ENCODE peak calls at places on chromosome 20, in ten cellular contexts. W is GM23248; B is right cardiac atrium; U is cardiac muscle cell; S is heart left ventricle; T is tibial nerve; X is mesendoderm; L is prostate gland; C is left lung; K is naive thymus-derived CD4-positive, alpha-beta T cell. H is an unnamed sample.

GRCh38 chr20:40205971-40206370 is 483.1 kb downstream of the MAFB start:
- DNase-seq in K (no peak), C (no peak), T (no peak), U (no peak), L (no peak), W (no peak), B (no peak), X (no peak), S (no peak), H (no peak)

GRCh38 chr20:24868396-24868927 is 80.6 kb upstream of the CST7 start:
- DNase-seq in S (no peak), L (no peak), U (no peak), K (no peak), X (no peak), B (no peak), T (no peak), C (no peak), W (no peak), H (no peak)

GRCh38 chr20:34042286-34042685 is 48.6 kb downstream of the RALY start:
- DNase-seq in T (no peak), X (no peak), U (peak), B (no peak), C (no peak), W (no peak), S (peak), L (no peak), K (peak), H (no peak)

GRCh38 chr20:40493071-40493470 is 196.0 kb downstream of the MAFB start:
- DNase-seq in C (peak), W (peak), S (peak), B (peak), X (no peak), K (no peak), T (peak), L (no peak), U (no peak), H (no peak)

GRCh38 chr20:56924976-56925695 is 296.0 kb downstream of the TFAP2C start:
- DNase-seq in K (no peak), U (peak), C (no peak), B (no peak), S (peak), T (no peak), L (no peak), W (peak), X (peak), H (no peak)

GRCh38 chr20:47546184-47547033 is 44.7 kb downstream of the NCOA3 start:
- DNase-seq in T (no peak), X (no peak), S (peak), B (no peak), U (no peak), W (peak), L (no peak), K (no peak), C (no peak), H (no peak)

GRCh38 chr20:51876511-51876910 is 74.2 kb upstream of the SALL4 start:
- DNase-seq in T (no peak), U (no peak), L (no peak), B (no peak), C (no peak), X (no peak), W (peak), S (no peak), K (no peak), H (no peak)

GRCh38 chr20:5718896-5719595 is 31.2 kb upstream of the SHLD1 start:
- DNase-seq in C (no peak), T (no peak), X (peak), W (no peak), S (peak), K (no peak), L (peak), B (no peak), U (no peak), H (no peak)

GRCh38 chr20:41058007-41058673 is 29.5 kb downstream of the TOP1 start:
- DNase-seq in U (no peak), X (peak), T (no peak), K (no peak), W (peak), S (no peak), B (no peak), L (no peak), C (no peak), H (no peak)

GRCh38 chr20:47708140-47708807 is 77.0 kb downstream of the SULF2 start:
- DNase-seq in W (no peak), K (no peak), T (no peak), U (no peak), S (no peak), C (no peak), B (no peak), X (no peak), L (no peak), H (no peak)

GRCh38 chr20:36547186-36548005 is 6.1 kb downstream of the MYL9 start:
- DNase-seq in L (no peak), C (no peak), S (no peak), T (no peak), K (no peak), W (no peak), B (no peak), U (no peak), X (no peak), H (no peak)

GRCh38 chr20:36549628-36549941 is 8.3 kb downstream of the MYL9 start:
- DNase-seq in X (no peak), S (no peak), C (no peak), L (no peak), K (no peak), U (no peak), W (no peak), T (no peak), B (no peak), H (no peak)

GRCh38 chr20:36548006-36548315 is 6.6 kb downstream of the MYL9 start:
- DNase-seq in W (no peak), B (no peak), C (no peak), K (no peak), L (no peak), T (no peak), X (peak), U (peak), S (no peak), H (no peak)

GRCh38 chr20:36549942-36550796 is 8.8 kb downstream of the MYL9 start:
- DNase-seq in B (no peak), X (peak), T (no peak), U (no peak), W (no peak), S (peak), C (no peak), L (no peak), K (no peak), H (no peak)

GRCh38 chr20:36548704-36549627 is 7.6 kb downstream of the MYL9 start:
- DNase-seq in L (no peak), S (no peak), W (no peak), U (no peak), C (no peak), B (no peak), K (no peak), X (no peak), T (no peak), H (no peak)
- H3K27ac ChIP-seq in L (no peak), S (peak), W (no peak), U (peak), C (no peak), B (no peak), K (no peak), X (no peak), T (peak), H (no peak)

DNA sequence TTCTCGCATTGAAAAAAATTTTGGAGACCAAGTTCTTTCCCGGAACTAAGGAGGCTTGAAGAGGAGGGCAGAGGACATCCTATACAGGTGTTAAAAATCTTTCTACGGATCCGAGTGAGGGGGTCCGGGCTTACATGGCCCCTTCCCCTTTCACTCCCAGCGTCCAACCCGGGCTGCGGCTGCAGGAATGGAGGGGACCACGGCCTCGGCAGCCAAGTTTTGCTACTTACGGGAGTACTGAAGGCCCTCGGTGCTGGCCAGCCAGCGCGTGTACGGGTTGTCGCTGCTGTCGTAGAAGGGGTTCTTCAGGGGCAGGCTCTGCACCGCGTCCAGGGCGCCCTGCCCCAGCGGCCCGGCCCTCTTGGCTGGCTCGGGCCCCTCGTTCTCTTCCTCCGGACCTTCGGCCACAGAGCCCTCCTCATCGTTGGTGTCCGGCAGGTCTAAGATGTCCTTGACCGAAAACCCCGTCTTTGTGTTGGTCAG is 642 bp downstream of the NKX2-2 start:
- DNase-seq in X (peak), W (peak), U (no peak), B (no peak), K (no peak), C (peak), L (no peak), S (no peak), T (no peak), H (no peak)
- H3K27ac ChIP-seq in X (no peak), W (no peak), U (no peak), B (no peak), K (no peak), C (no peak), L (no peak), S (no peak), T (no peak), H (peak)

GRCh38 chr20:57991211-57991841 is 237.1 kb downstream of the ANKRD60 start:
- DNase-seq in X (peak), U (no peak), S (no peak), B (no peak), W (peak), K (no peak), C (no peak), T (no peak), L (no peak), H (no peak)
- H3K27ac ChIP-seq in X (no peak), U (no peak), S (no peak), B (no peak), W (peak), K (no peak), C (no peak), T (no peak), L (no peak), H (no peak)

DNA sequence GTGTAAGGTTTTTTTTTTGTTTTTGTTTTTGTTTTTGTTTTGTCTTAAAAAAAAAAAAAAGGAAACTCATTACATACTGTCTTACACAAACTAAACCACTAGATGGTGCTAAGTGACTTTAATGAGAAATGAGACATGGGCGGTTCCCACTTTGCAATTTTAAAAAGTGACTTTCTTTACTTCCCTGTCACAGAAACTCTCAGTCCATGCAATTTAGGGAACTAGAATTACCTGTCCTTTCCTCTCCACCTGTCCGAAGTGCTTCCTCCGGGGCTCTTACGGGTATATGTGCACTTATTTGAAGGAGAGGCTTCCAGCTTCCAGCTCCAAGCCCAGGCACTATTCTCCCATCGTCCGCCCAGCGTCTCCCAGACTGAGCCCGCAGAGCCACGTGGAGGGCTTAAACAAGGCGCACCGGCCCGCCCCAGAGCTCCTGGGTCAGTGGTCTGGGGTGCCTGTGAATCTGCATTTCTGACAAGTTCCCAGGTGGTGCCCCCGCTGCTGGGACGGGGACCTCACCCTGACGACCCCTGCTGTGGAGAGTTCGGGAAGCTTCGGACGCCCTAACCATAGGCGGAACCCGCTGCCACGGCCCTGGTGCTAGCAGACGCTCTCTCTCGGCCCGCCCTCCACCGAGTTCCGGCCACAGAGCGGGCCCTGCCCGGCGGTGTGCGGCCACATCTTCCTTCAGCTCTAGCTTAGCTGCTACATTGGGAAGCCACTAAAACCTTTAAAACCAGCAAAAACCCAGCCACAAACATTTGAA is 26.1 kb downstream of the BFSP1 start:
- DNase-seq in S (peak), W (peak), U (peak), C (peak), K (peak), T (no peak), B (peak), X (peak), L (peak), H (no peak)
- H3K27ac ChIP-seq in S (peak), W (peak), U (no peak), C (peak), K (no peak), T (no peak), B (no peak), X (no peak), L (no peak), H (no peak)

DNA sequence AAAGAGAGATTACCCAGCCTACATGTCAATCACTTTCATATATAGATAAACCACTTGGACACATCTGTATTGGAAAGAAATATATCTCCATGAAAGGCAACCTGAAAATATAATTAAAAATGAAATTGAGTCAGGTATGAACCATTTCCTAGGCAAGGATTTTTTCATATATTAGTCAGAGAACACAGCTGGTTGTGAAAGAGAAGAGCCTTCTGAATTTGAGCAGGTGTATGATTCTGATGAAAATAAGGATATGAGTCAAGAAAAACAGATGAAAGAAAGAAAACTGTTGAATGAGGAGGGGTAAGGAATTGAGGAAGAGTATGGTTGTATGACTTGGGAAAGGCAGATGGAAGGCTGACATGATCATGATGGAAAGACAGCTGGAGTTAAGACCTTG is 441.1 kb downstream of the HAO1 start:
- DNase-seq in C (no peak), K (no peak), B (no peak), U (no peak), W (no peak), T (no peak), X (no peak), S (no peak), L (no peak), H (no peak)
- H3K27ac ChIP-seq in C (no peak), K (no peak), B (no peak), U (no peak), W (no peak), T (no peak), X (no peak), S (no peak), L (no peak), H (no peak)

GRCh38 chr20:63911171-63911570 is 16.2 kb downstream of the DNAJC5 start:
- DNase-seq in S (no peak), W (peak), B (no peak), X (no peak), K (no peak), L (peak), U (no peak), C (peak), T (no peak), H (peak)
- H3K27ac ChIP-seq in S (no peak), W (peak), B (no peak), X (no peak), K (no peak), L (peak), U (no peak), C (peak), T (no peak), H (no peak)

GRCh38 chr20:31853481-31853880 is 8.1 kb upstream of the FOXS1 start:
- DNase-seq in X (no peak), C (no peak), K (no peak), S (no peak), U (no peak), B (no peak), W (no peak), L (no peak), T (no peak), H (no peak)
- H3K27ac ChIP-seq in X (no peak), C (no peak), K (no peak), S (no peak), U (no peak), B (no peak), W (no peak), L (no peak), T (no peak), H (no peak)

GRCh38 chr20:44702776-44703175 is 12.4 kb upstream of the CCN5 start:
- DNase-seq in L (no peak), X (no peak), S (peak), K (no peak), W (peak), C (no peak), T (peak), U (no peak), B (peak), H (peak)
- H3K27ac ChIP-seq in L (peak), X (no peak), S (peak), K (no peak), W (no peak), C (no peak), T (peak), U (no peak), B (peak), H (peak)

GRCh38 chr20:63639093-63639860 is 12.4 kb upstream of the GMEB2 start:
- DNase-seq in U (no peak), S (peak), W (no peak), B (peak), X (no peak), T (no peak), K (peak), C (no peak), L (no peak), H (no peak)

GRCh38 chr20:63641146-63641791 is 12.0 kb downstream of the STMN3 start:
- DNase-seq in U (no peak), X (peak), L (no peak), W (no peak), T (no peak), S (no peak), K (peak), C (peak), B (no peak), H (no peak)

GRCh38 chr20:63641792-63642517 is 11.3 kb downstream of the STMN3 start:
- DNase-seq in X (peak), S (peak), L (peak), K (peak), T (peak), B (peak), W (peak), U (peak), C (peak), H (peak)

GRCh38 chr20:63642518-63643247 is 10.5 kb downstream of the STMN3 start:
- DNase-seq in C (no peak), X (peak), L (no peak), S (no peak), T (no peak), K (no peak), B (no peak), W (no peak), U (peak), H (no peak)

GRCh38 chr20:63640086-63640485 is 13.1 kb downstream of the STMN3 start:
- DNase-seq in U (no peak), K (no peak), C (peak), S (no peak), L (no peak), B (no peak), T (no peak), X (no peak), W (no peak), H (no peak)
- H3K27ac ChIP-seq in U (no peak), K (peak), C (peak), S (peak), L (no peak), B (peak), T (peak), X (no peak), W (no peak), H (no peak)

GRCh38 chr20:54097236-54097529 is 26.8 kb upstream of the BCAS1 start:
- DNase-seq in L (no peak), C (no peak), U (no peak), B (no peak), W (no peak), X (no peak), K (no peak), T (no peak), S (no peak), H (no peak)
- H3K27ac ChIP-seq in L (no peak), C (no peak), U (no peak), B (no peak), W (no peak), X (no peak), K (no peak), T (no peak), S (no peak), H (no peak)